ENCODE peak calls at places on chromosomes 13 and 19, in six cellular contexts. One of them, this sample, is unnamed.

GRCh38 chr19:2046046-2046907 is 4.8 kb downstream of the MKNK2 start:
- DNase-seq in lung: no peak
- DNase-seq in HAP-1: no peak
- DNase-seq in lower lobe of right lung: no peak
- DNase-seq in tibial artery: no peak
- DNase-seq in Caco-2: no peak
- DNase-seq in this sample: no peak

GRCh38 chr19:48867922-48868195 is 558 bp downstream of the PLEKHA4 start:
- DNase-seq in HAP-1: no peak
- DNase-seq in tibial artery: no peak
- DNase-seq in lung: no peak
- DNase-seq in Caco-2: no peak
- DNase-seq in lower lobe of right lung: no peak
- DNase-seq in this sample: no peak

GRCh38 chr13:94708031-94708571 is 4.2 kb downstream of the SOX21 start:
- DNase-seq in lung: no peak
- DNase-seq in lower lobe of right lung: no peak
- DNase-seq in tibial artery: no peak
- DNase-seq in HAP-1: peak; percentile 84
- DNase-seq in Caco-2: no peak
- DNase-seq in this sample: no peak

GRCh38 chr19:10565028-10565566 is 713 bp downstream of the KRI1 start:
- DNase-seq in lower lobe of right lung: peak; percentile 68
- DNase-seq in tibial artery: peak; percentile 76
- DNase-seq in Caco-2: peak; percentile 59
- DNase-seq in lung: no peak
- DNase-seq in HAP-1: peak; percentile 78
- DNase-seq in this sample: no peak

GRCh38 chr19:42216653-42217521 is 590 bp downstream of the DEDD2 start:
- DNase-seq in lung: no peak
- DNase-seq in Caco-2: peak; percentile 56
- DNase-seq in tibial artery: peak; percentile 78
- DNase-seq in HAP-1: peak; percentile 66
- DNase-seq in lower lobe of right lung: peak; percentile 66
- DNase-seq in this sample: no peak

GRCh38 chr13:78045916-78046315 is 127.3 kb upstream of the EDNRB start:
- DNase-seq in tibial artery: no peak
- DNase-seq in lung: no peak
- DNase-seq in Caco-2: no peak
- DNase-seq in lower lobe of right lung: no peak
- DNase-seq in HAP-1: no peak
- DNase-seq in this sample: no peak

GRCh38 chr19:1469936-1470863 is 8.8 kb downstream of the C19orf25 start:
- DNase-seq in tibial artery: no peak
- DNase-seq in HAP-1: peak; percentile 94
- DNase-seq in Caco-2: peak; percentile 78
- DNase-seq in lung: no peak
- DNase-seq in lower lobe of right lung: peak; percentile 64
- DNase-seq in this sample: no peak

GRCh38 chr13:99698010-99698815 is 196.9 kb downstream of the TM9SF2 start:
- DNase-seq in Caco-2: no peak
- DNase-seq in HAP-1: no peak
- DNase-seq in lung: no peak
- DNase-seq in tibial artery: no peak
- DNase-seq in lower lobe of right lung: no peak
- DNase-seq in this sample: no peak

GRCh38 chr13:102642475-102642874 is 45.7 kb downstream of the TPP2 start:
- DNase-seq in lower lobe of right lung: peak; percentile 57
- DNase-seq in HAP-1: no peak
- DNase-seq in lung: peak; percentile 46
- DNase-seq in Caco-2: no peak
- DNase-seq in tibial artery: peak; percentile 83
- DNase-seq in this sample: peak; percentile 62

GRCh38 chr19:55080121-55080914 is 4.6 kb downstream of the EPS8L1 start:
- DNase-seq in lung: peak; percentile 86
- DNase-seq in lower lobe of right lung: peak; percentile 87
- DNase-seq in HAP-1: peak; percentile 93
- DNase-seq in tibial artery: no peak
- DNase-seq in Caco-2: peak; percentile 88
- DNase-seq in this sample: no peak

GRCh38 chr19:27974082-27974513 is 1238.9 kb downstream of the UQCRFS1 start:
- DNase-seq in lower lobe of right lung: no peak
- DNase-seq in HAP-1: no peak
- DNase-seq in tibial artery: no peak
- DNase-seq in Caco-2: peak; percentile 31
- DNase-seq in lung: no peak
- DNase-seq in this sample: no peak

GRCh38 chr19:46489445-46490272 is 6.0 kb downstream of the PNMA8B start:
- DNase-seq in tibial artery: peak; percentile 84
- DNase-seq in lower lobe of right lung: peak; percentile 65
- DNase-seq in HAP-1: no peak
- DNase-seq in lung: no peak
- DNase-seq in Caco-2: no peak
- DNase-seq in this sample: peak; percentile 77

GRCh38 chr19:55080915-55081772 is 5.5 kb downstream of the EPS8L1 start:
- DNase-seq in HAP-1: peak; percentile 97
- DNase-seq in lung: peak; percentile 92
- DNase-seq in tibial artery: no peak
- DNase-seq in Caco-2: peak; percentile 90
- DNase-seq in lower lobe of right lung: peak; percentile 90
- DNase-seq in this sample: no peak

GRCh38 chr13:101576977-101577376 is 124.5 kb downstream of the ITGBL1 start:
- DNase-seq in HAP-1: no peak
- DNase-seq in tibial artery: no peak
- DNase-seq in lung: no peak
- DNase-seq in Caco-2: no peak
- DNase-seq in lower lobe of right lung: no peak
- DNase-seq in this sample: no peak

GRCh38 chr19:54630784-54631183 is 500 bp downstream of the LILRB1 start:
- DNase-seq in tibial artery: no peak
- DNase-seq in lower lobe of right lung: no peak
- DNase-seq in HAP-1: no peak
- DNase-seq in lung: no peak
- DNase-seq in Caco-2: no peak
- DNase-seq in this sample: no peak

GRCh38 chr19:2274937-2275535 is 6.9 kb downstream of the PEAK3 start:
- DNase-seq in Caco-2: peak; percentile 83
- DNase-seq in lung: peak; percentile 68
- DNase-seq in lower lobe of right lung: peak; percentile 80
- DNase-seq in tibial artery: no peak
- DNase-seq in HAP-1: peak; percentile 84
- DNase-seq in this sample: peak; percentile 77

GRCh38 chr19:31356587-31357314 is 7.5 kb upstream of the TSHZ3 start:
- DNase-seq in tibial artery: no peak
- DNase-seq in lung: no peak
- DNase-seq in Caco-2: no peak
- DNase-seq in HAP-1: peak; percentile 83
- DNase-seq in lower lobe of right lung: peak; percentile 64
- DNase-seq in this sample: no peak

GRCh38 chr13:51738226-51738905 is 65.6 kb downstream of the DHRS12 start:
- DNase-seq in Caco-2: no peak
- DNase-seq in lung: no peak
- DNase-seq in HAP-1: no peak
- DNase-seq in tibial artery: no peak
- DNase-seq in lower lobe of right lung: no peak
- DNase-seq in this sample: no peak

GRCh38 chr19:282501-282900 is 8.7 kb downstream of the PLPP2 start:
- DNase-seq in lung: no peak
- DNase-seq in Caco-2: no peak
- DNase-seq in lower lobe of right lung: no peak
- DNase-seq in tibial artery: peak; percentile 13
- DNase-seq in HAP-1: no peak
- DNase-seq in this sample: no peak

GRCh38 chr13:53060840-53061485 is 32.4 kb downstream of the OLFM4 start:
- DNase-seq in Caco-2: no peak
- DNase-seq in tibial artery: no peak
- DNase-seq in lower lobe of right lung: no peak
- DNase-seq in lung: no peak
- DNase-seq in HAP-1: no peak
- DNase-seq in this sample: no peak

GRCh38 chr13:53069800-53070199 is 41.2 kb downstream of the OLFM4 start:
- DNase-seq in lower lobe of right lung: no peak
- DNase-seq in HAP-1: no peak
- DNase-seq in lung: no peak
- DNase-seq in Caco-2: no peak
- DNase-seq in tibial artery: no peak
- DNase-seq in this sample: no peak

GRCh38 chr13:53068841-53069520 is 40.4 kb downstream of the OLFM4 start:
- DNase-seq in Caco-2: no peak
- DNase-seq in lung: no peak
- DNase-seq in lower lobe of right lung: no peak
- DNase-seq in HAP-1: no peak
- DNase-seq in tibial artery: no peak
- DNase-seq in this sample: no peak

GRCh38 chr13:53064721-53065120 is 36.1 kb downstream of the OLFM4 start:
- DNase-seq in tibial artery: no peak
- DNase-seq in Caco-2: no peak
- DNase-seq in HAP-1: no peak
- DNase-seq in lower lobe of right lung: no peak
- DNase-seq in lung: no peak
- DNase-seq in this sample: no peak

GRCh38 chr13:53066411-53066810 is 37.8 kb downstream of the OLFM4 start:
- DNase-seq in HAP-1: no peak
- DNase-seq in tibial artery: no peak
- DNase-seq in lower lobe of right lung: no peak
- DNase-seq in Caco-2: no peak
- DNase-seq in lung: no peak
- DNase-seq in this sample: no peak
- H3K27me3 ChIP-seq in HAP-1: no peaks in the 10 kb centered on the region
- H3K27me3 ChIP-seq in tibial artery: no peaks in the 10 kb centered on the region
- H3K27me3 ChIP-seq in lower lobe of right lung: peaks cover 4% of the 10 kb centered on the region
- H3K27me3 ChIP-seq in Caco-2: no peaks in the 10 kb centered on the region
- H3K27me3 ChIP-seq in lung: no peaks in the 10 kb centered on the region
- H3K27me3 ChIP-seq in this sample: no peaks in the 10 kb centered on the region

GRCh38 chr13:110309661-110310524 is 2.8 kb downstream of the COL4A2 start:
- DNase-seq in HAP-1: no peak
- DNase-seq in Caco-2: no peak
- DNase-seq in lung: no peak
- DNase-seq in tibial artery: peak; percentile 63
- DNase-seq in lower lobe of right lung: no peak
- DNase-seq in this sample: peak; percentile 47

GRCh38 chr13:110309159-110309476 is 2.0 kb downstream of the COL4A2 start:
- DNase-seq in Caco-2: no peak
- DNase-seq in lower lobe of right lung: no peak
- DNase-seq in tibial artery: peak; percentile 38
- DNase-seq in lung: no peak
- DNase-seq in HAP-1: no peak
- DNase-seq in this sample: peak; percentile 55

GRCh38 chr13:110306960-110307696 is at the start of the genes COL4A1 and COL4A2:
- DNase-seq in lower lobe of right lung: peak; percentile 68
- DNase-seq in Caco-2: no peak
- DNase-seq in lung: peak; percentile 51
- DNase-seq in HAP-1: no peak
- DNase-seq in tibial artery: peak; percentile 92
- DNase-seq in this sample: peak; percentile 76

GRCh38 chr13:110307697-110308376 is 753 bp downstream of the COL4A2 start:
- DNase-seq in lung: no peak
- DNase-seq in HAP-1: no peak
- DNase-seq in Caco-2: no peak
- DNase-seq in lower lobe of right lung: no peak
- DNase-seq in tibial artery: peak; percentile 76
- DNase-seq in this sample: peak; percentile 61

DNA sequence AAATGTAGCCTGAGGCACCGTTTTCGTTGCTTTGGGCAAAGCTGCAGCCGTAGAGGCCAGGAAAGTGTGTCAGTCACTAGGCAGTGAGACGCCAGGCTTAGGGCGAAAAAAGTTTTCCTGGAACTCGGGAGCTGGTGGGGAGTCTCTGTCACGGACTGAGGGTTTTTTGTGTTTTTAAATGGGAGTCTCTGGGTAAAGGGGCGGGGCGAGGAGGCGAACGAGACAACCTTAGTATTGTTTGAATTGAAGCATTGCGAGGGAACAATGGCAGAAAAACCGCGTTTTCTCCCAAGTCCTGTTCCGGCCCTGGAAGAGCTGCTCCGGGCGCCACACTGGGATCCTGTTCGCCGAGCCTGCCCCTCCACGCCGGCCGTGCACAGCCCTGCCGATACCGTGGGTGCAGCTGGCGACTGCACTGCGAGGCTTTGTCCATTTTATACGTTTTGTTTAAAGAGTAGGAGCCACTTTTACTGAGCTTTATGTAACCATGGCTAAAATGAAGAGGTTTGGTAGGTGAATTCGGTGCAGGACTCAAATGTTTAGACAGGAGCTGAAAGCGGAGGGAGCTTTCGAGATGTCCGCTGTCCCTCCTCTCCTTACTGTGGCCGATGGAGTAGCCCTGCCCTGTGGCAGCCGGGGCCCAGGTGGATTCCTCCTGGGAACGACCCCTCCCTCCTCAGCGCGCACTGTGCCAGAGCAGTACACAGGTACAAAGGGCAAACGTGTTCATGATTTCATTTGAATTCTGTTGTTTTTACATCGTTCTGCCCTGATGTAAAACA is 1.5 kb downstream of the COL4A2 start:
- DNase-seq in HAP-1: peak; percentile 9
- DNase-seq in tibial artery: peak; percentile 78
- DNase-seq in Caco-2: no peak
- DNase-seq in lower lobe of right lung: no peak
- DNase-seq in lung: no peak
- DNase-seq in this sample: peak; percentile 61
- H3K27me3 ChIP-seq in HAP-1: no peaks in the 10 kb centered on the region
- H3K27me3 ChIP-seq in tibial artery: no peaks in the 10 kb centered on the region
- H3K27me3 ChIP-seq in Caco-2: no peaks in the 10 kb centered on the region
- H3K27me3 ChIP-seq in lower lobe of right lung: peaks cover 20% of the 10 kb centered on the region
- H3K27me3 ChIP-seq in lung: no peaks in the 10 kb centered on the region
- H3K27me3 ChIP-seq in this sample: no peaks in the 10 kb centered on the region

GRCh38 chr19:39515551-39516191 is 732 bp downstream of the SELENOV start:
- DNase-seq in Caco-2: no peak
- DNase-seq in lung: no peak
- DNase-seq in HAP-1: no peak
- DNase-seq in lower lobe of right lung: no peak
- DNase-seq in tibial artery: no peak
- DNase-seq in this sample: no peak
- H3K27me3 ChIP-seq in Caco-2: no peaks in the 10 kb centered on the region
- H3K27me3 ChIP-seq in lung: no peaks in the 10 kb centered on the region
- H3K27me3 ChIP-seq in HAP-1: no peaks in the 10 kb centered on the region
- H3K27me3 ChIP-seq in lower lobe of right lung: peaks cover 73% of the 10 kb centered on the region
- H3K27me3 ChIP-seq in tibial artery: peaks cover 4% of the 10 kb centered on the region
- H3K27me3 ChIP-seq in this sample: peaks cover 8% of the 10 kb centered on the region

GRCh38 chr13:27851481-27851880 is 59.2 kb downstream of the GSX1 start:
- DNase-seq in lower lobe of right lung: no peak
- DNase-seq in tibial artery: no peak
- DNase-seq in Caco-2: no peak
- DNase-seq in lung: no peak
- DNase-seq in HAP-1: no peak
- DNase-seq in this sample: no peak

GRCh38 chr13:27852491-27852890 is 60.2 kb downstream of the GSX1 start:
- DNase-seq in lower lobe of right lung: no peak
- DNase-seq in lung: no peak
- DNase-seq in tibial artery: no peak
- DNase-seq in HAP-1: no peak
- DNase-seq in Caco-2: no peak
- DNase-seq in this sample: no peak

GRCh38 chr13:27853345-27853744 is 61.1 kb downstream of the GSX1 start:
- DNase-seq in HAP-1: no peak
- DNase-seq in tibial artery: no peak
- DNase-seq in Caco-2: no peak
- DNase-seq in lung: no peak
- DNase-seq in lower lobe of right lung: no peak
- DNase-seq in this sample: no peak

GRCh38 chr13:27853871-27854270 is 61.6 kb downstream of the GSX1 start:
- DNase-seq in tibial artery: no peak
- DNase-seq in lung: no peak
- DNase-seq in lower lobe of right lung: no peak
- DNase-seq in HAP-1: no peak
- DNase-seq in Caco-2: no peak
- DNase-seq in this sample: no peak

GRCh38 chr13:27851049-27851448 is 58.8 kb downstream of the GSX1 start:
- DNase-seq in tibial artery: no peak
- DNase-seq in lung: no peak
- DNase-seq in lower lobe of right lung: no peak
- DNase-seq in HAP-1: no peak
- DNase-seq in Caco-2: peak; percentile 54
- DNase-seq in this sample: no peak
- H3K27me3 ChIP-seq in tibial artery: no peaks in the 10 kb centered on the region
- H3K27me3 ChIP-seq in lung: peaks cover 10% of the 10 kb centered on the region
- H3K27me3 ChIP-seq in lower lobe of right lung: peaks cover 16% of the 10 kb centered on the region
- H3K27me3 ChIP-seq in HAP-1: no peaks in the 10 kb centered on the region
- H3K27me3 ChIP-seq in Caco-2: no peaks in the 10 kb centered on the region
- H3K27me3 ChIP-seq in this sample: no peaks in the 10 kb centered on the region